ENCODE peak calls at places on chromosomes 16 and 17, in five cellular contexts. One of them, this sample, is unnamed.

GRCh38 chr16:86531193-86531550 is 20.8 kb downstream of the FOXF1 start:
- DNase-seq in erythroblast: no peak
- DNase-seq in activated CD4-positive, alpha-beta T cell treated with anti-CD3 and anti-CD28 coated beads, Interleukin-2, amount 50 U/mL, for 24 hours: no peak
- DNase-seq in HuH-7: no peak
- DNase-seq in stimulated activated CD4-positive, alpha-beta T cell treated with anti-CD3 and anti-CD28 coated beads, Interleukin-1b, Interleukin-23, amount 100 ng/mL, for 24 hours: no peak
- DNase-seq in this sample: no peak

GRCh38 chr16:80198265-80198994 is 342.4 kb upstream of the DYNLRB2 start:
- DNase-seq in stimulated activated CD4-positive, alpha-beta T cell treated with anti-CD3 and anti-CD28 coated beads, Interleukin-1b, Interleukin-23, amount 100 ng/mL, for 24 hours: no peak
- DNase-seq in activated CD4-positive, alpha-beta T cell treated with anti-CD3 and anti-CD28 coated beads, Interleukin-2, amount 50 U/mL, for 24 hours: no peak
- DNase-seq in HuH-7: no peak
- DNase-seq in erythroblast: no peak
- DNase-seq in this sample: no peak

GRCh38 chr16:68445458-68445857 is 2.9 kb downstream of the SMPD3 start:
- DNase-seq in stimulated activated CD4-positive, alpha-beta T cell treated with anti-CD3 and anti-CD28 coated beads, Interleukin-1b, Interleukin-23, amount 100 ng/mL, for 24 hours: peak
- DNase-seq in erythroblast: peak
- DNase-seq in HuH-7: peak
- DNase-seq in activated CD4-positive, alpha-beta T cell treated with anti-CD3 and anti-CD28 coated beads, Interleukin-2, amount 50 U/mL, for 24 hours: no peak
- DNase-seq in this sample: peak

GRCh38 chr16:74740795-74741304 is 33.8 kb downstream of the FA2H start:
- DNase-seq in HuH-7: no peak
- DNase-seq in stimulated activated CD4-positive, alpha-beta T cell treated with anti-CD3 and anti-CD28 coated beads, Interleukin-1b, Interleukin-23, amount 100 ng/mL, for 24 hours: no peak
- DNase-seq in erythroblast: no peak
- DNase-seq in activated CD4-positive, alpha-beta T cell treated with anti-CD3 and anti-CD28 coated beads, Interleukin-2, amount 50 U/mL, for 24 hours: no peak
- DNase-seq in this sample: peak

GRCh38 chr16:27758544-27758943 is 208.6 kb downstream of the KATNIP start:
- DNase-seq in HuH-7: no peak
- DNase-seq in stimulated activated CD4-positive, alpha-beta T cell treated with anti-CD3 and anti-CD28 coated beads, Interleukin-1b, Interleukin-23, amount 100 ng/mL, for 24 hours: no peak
- DNase-seq in erythroblast: no peak
- DNase-seq in activated CD4-positive, alpha-beta T cell treated with anti-CD3 and anti-CD28 coated beads, Interleukin-2, amount 50 U/mL, for 24 hours: no peak
- DNase-seq in this sample: no peak

GRCh38 chr17:36524428-36524876 is 10.2 kb downstream of the MYO19 start:
- DNase-seq in activated CD4-positive, alpha-beta T cell treated with anti-CD3 and anti-CD28 coated beads, Interleukin-2, amount 50 U/mL, for 24 hours: no peak
- DNase-seq in erythroblast: no peak
- DNase-seq in HuH-7: no peak
- DNase-seq in stimulated activated CD4-positive, alpha-beta T cell treated with anti-CD3 and anti-CD28 coated beads, Interleukin-1b, Interleukin-23, amount 100 ng/mL, for 24 hours: no peak
- DNase-seq in this sample: no peak

GRCh38 chr16:31224092-31224955 is 7.4 kb upstream of the PYDC1 start:
- DNase-seq in stimulated activated CD4-positive, alpha-beta T cell treated with anti-CD3 and anti-CD28 coated beads, Interleukin-1b, Interleukin-23, amount 100 ng/mL, for 24 hours: no peak
- DNase-seq in HuH-7: peak
- DNase-seq in activated CD4-positive, alpha-beta T cell treated with anti-CD3 and anti-CD28 coated beads, Interleukin-2, amount 50 U/mL, for 24 hours: no peak
- DNase-seq in erythroblast: no peak
- DNase-seq in this sample: no peak

GRCh38 chr17:77308768-77309726 is 168.3 kb downstream of the SEC14L1 start:
- DNase-seq in stimulated activated CD4-positive, alpha-beta T cell treated with anti-CD3 and anti-CD28 coated beads, Interleukin-1b, Interleukin-23, amount 100 ng/mL, for 24 hours: no peak
- DNase-seq in HuH-7: no peak
- DNase-seq in erythroblast: peak
- DNase-seq in activated CD4-positive, alpha-beta T cell treated with anti-CD3 and anti-CD28 coated beads, Interleukin-2, amount 50 U/mL, for 24 hours: no peak
- DNase-seq in this sample: peak

GRCh38 chr17:81460856-81461460 is 51.6 kb downstream of the ACTG1 start:
- DNase-seq in erythroblast: no peak
- DNase-seq in HuH-7: no peak
- DNase-seq in activated CD4-positive, alpha-beta T cell treated with anti-CD3 and anti-CD28 coated beads, Interleukin-2, amount 50 U/mL, for 24 hours: no peak
- DNase-seq in stimulated activated CD4-positive, alpha-beta T cell treated with anti-CD3 and anti-CD28 coated beads, Interleukin-1b, Interleukin-23, amount 100 ng/mL, for 24 hours: no peak
- DNase-seq in this sample: no peak

GRCh38 chr16:77511053-77511452 is 76.2 kb upstream of the ADAMTS18 start:
- DNase-seq in stimulated activated CD4-positive, alpha-beta T cell treated with anti-CD3 and anti-CD28 coated beads, Interleukin-1b, Interleukin-23, amount 100 ng/mL, for 24 hours: no peak
- DNase-seq in erythroblast: no peak
- DNase-seq in activated CD4-positive, alpha-beta T cell treated with anti-CD3 and anti-CD28 coated beads, Interleukin-2, amount 50 U/mL, for 24 hours: no peak
- DNase-seq in HuH-7: no peak
- DNase-seq in this sample: no peak

GRCh38 chr17:62705781-62706597 is 78.5 kb downstream of the MRC2 start:
- DNase-seq in stimulated activated CD4-positive, alpha-beta T cell treated with anti-CD3 and anti-CD28 coated beads, Interleukin-1b, Interleukin-23, amount 100 ng/mL, for 24 hours: no peak
- DNase-seq in activated CD4-positive, alpha-beta T cell treated with anti-CD3 and anti-CD28 coated beads, Interleukin-2, amount 50 U/mL, for 24 hours: no peak
- DNase-seq in erythroblast: no peak
- DNase-seq in HuH-7: no peak
- DNase-seq in this sample: no peak

GRCh38 chr17:63694229-63694973 is 5.5 kb downstream of the LIMD2 start:
- DNase-seq in stimulated activated CD4-positive, alpha-beta T cell treated with anti-CD3 and anti-CD28 coated beads, Interleukin-1b, Interleukin-23, amount 100 ng/mL, for 24 hours: no peak
- DNase-seq in erythroblast: no peak
- DNase-seq in HuH-7: no peak
- DNase-seq in activated CD4-positive, alpha-beta T cell treated with anti-CD3 and anti-CD28 coated beads, Interleukin-2, amount 50 U/mL, for 24 hours: no peak
- DNase-seq in this sample: no peak

GRCh38 chr17:9101356-9101755 is 80.0 kb downstream of the NTN1 start:
- DNase-seq in HuH-7: no peak
- DNase-seq in stimulated activated CD4-positive, alpha-beta T cell treated with anti-CD3 and anti-CD28 coated beads, Interleukin-1b, Interleukin-23, amount 100 ng/mL, for 24 hours: no peak
- DNase-seq in activated CD4-positive, alpha-beta T cell treated with anti-CD3 and anti-CD28 coated beads, Interleukin-2, amount 50 U/mL, for 24 hours: no peak
- DNase-seq in erythroblast: no peak
- DNase-seq in this sample: no peak

GRCh38 chr16:15976929-15977637 is 27.7 kb downstream of the ABCC1 start:
- DNase-seq in activated CD4-positive, alpha-beta T cell treated with anti-CD3 and anti-CD28 coated beads, Interleukin-2, amount 50 U/mL, for 24 hours: no peak
- DNase-seq in HuH-7: no peak
- DNase-seq in erythroblast: no peak
- DNase-seq in stimulated activated CD4-positive, alpha-beta T cell treated with anti-CD3 and anti-CD28 coated beads, Interleukin-1b, Interleukin-23, amount 100 ng/mL, for 24 hours: no peak
- DNase-seq in this sample: no peak

GRCh38 chr17:76599699-76600460 is 14.2 kb upstream of the ST6GALNAC2 start:
- DNase-seq in stimulated activated CD4-positive, alpha-beta T cell treated with anti-CD3 and anti-CD28 coated beads, Interleukin-1b, Interleukin-23, amount 100 ng/mL, for 24 hours: no peak
- DNase-seq in HuH-7: no peak
- DNase-seq in erythroblast: no peak
- DNase-seq in activated CD4-positive, alpha-beta T cell treated with anti-CD3 and anti-CD28 coated beads, Interleukin-2, amount 50 U/mL, for 24 hours: no peak
- DNase-seq in this sample: no peak